ENCODE peak calls at places on chromosome 22, in six cellular contexts. I is substantia nigra; S is NCI-H1417; L is NCI-H446; D is AG09309; V is stimulated activated naive CD4-positive, alpha-beta T cell. B is an unnamed sample.

GRCh38 chr22:29569011-29569678 is 11.8 kb downstream of the NIPSNAP1 start:
- DNase-seq in L (no peak), S (no peak), V (no peak), D (no peak), I (no peak), B (no peak)

GRCh38 chr22:40434745-40435144 is 64.4 kb downstream of the SGSM3 start:
- DNase-seq in V (no peak), D (no peak), I (no peak), S (no peak), L (no peak), B (no peak)

GRCh38 chr22:24101966-24102365 is 79.3 kb upstream of the SUSD2 start:
- DNase-seq in S (no peak), L (no peak), D (no peak), V (no peak), I (peak), B (peak)

GRCh38 chr22:34722901-34723300 is 343.1 kb upstream of the ISX start:
- DNase-seq in S (no peak), V (no peak), I (no peak), L (no peak), D (no peak), B (no peak)

GRCh38 chr22:37186228-37186996 is 1.6 kb downstream of the C1QTNF6 start:
- DNase-seq in I (no peak), S (no peak), D (peak), L (peak), V (no peak), B (peak)

GRCh38 chr22:33381531-33382406 is 323.6 kb upstream of the SYN3 start:
- DNase-seq in S (no peak), D (no peak), I (no peak), V (no peak), L (no peak), B (peak)

GRCh38 chr22:50088096-50088495 is 1.7 kb upstream of the MOV10L1 start:
- DNase-seq in I (no peak), V (no peak), S (no peak), D (no peak), L (no peak), B (no peak)

GRCh38 chr22:30224161-30224857 is 22.2 kb downstream of the LIF start:
- DNase-seq in D (no peak), I (no peak), L (no peak), V (no peak), S (no peak), B (no peak)

GRCh38 chr22:44407404-44408226 is 90.4 kb downstream of the RTL6 start:
- DNase-seq in L (no peak), I (no peak), V (no peak), D (no peak), S (no peak), B (no peak)

GRCh38 chr22:47163876-47164513 is 401.5 kb downstream of the TBC1D22A start:
- DNase-seq in I (no peak), S (no peak), L (no peak), V (no peak), D (no peak), B (no peak)

GRCh38 chr22:20994128-20994901 is 7.6 kb downstream of the THAP7 start:
- DNase-seq in V (no peak), S (no peak), I (no peak), L (no peak), D (no peak), B (no peak)

GRCh38 chr22:27850000-27850465 is 48.5 kb upstream of the MN1 start:
- DNase-seq in V (no peak), I (no peak), D (no peak), L (peak), S (no peak), B (no peak)

GRCh38 chr22:40416267-40416570 is 45.8 kb downstream of the SGSM3 start:
- DNase-seq in D (no peak), I (no peak), S (no peak), V (no peak), L (no peak), B (no peak)

B was measured in pons.